ENCODE peak calls at places on chromosomes 12 and 14, in ten cellular contexts. H is cardiac fibroblast, Y is kidney, E is upper lobe of right lung, U is adrenal gland, D is tibial artery, P is AG04449, A is AG09309, G is progenitor cell of endocrine pancreas, Z is lower leg skin. O is an unnamed sample.

GRCh38 chr12:38502016-38502415 is 185.4 kb downstream of the ALG10B start:
- DNase-seq in P (no peak), Y (no peak), H (no peak), D (no peak), G (no peak), A (no peak), E (no peak), U (no peak), Z (no peak), O (no peak)

GRCh38 chr12:100266163-100266801 is 597 bp downstream of the DEPDC4 start:
- DNase-seq in A (no peak), U (no peak), P (no peak), E (no peak), Z (no peak), Y (no peak), G (no peak), D (no peak), H (no peak), O (no peak)

GRCh38 chr12:226401-226800 is 12.4 kb upstream of the SLC6A12 start:
- DNase-seq in Z (peak; percentile 74), U (no peak), G (no peak), Y (no peak), A (no peak), H (no peak), E (peak; percentile 54), D (no peak), P (no peak), O (no peak)

GRCh38 chr12:132814232-132814631 is 14.4 kb downstream of the GOLGA3 start:
- DNase-seq in P (no peak), A (no peak), Z (no peak), D (no peak), Y (no peak), H (no peak), G (no peak), E (no peak), U (no peak), O (no peak)

GRCh38 chr12:91058821-91059220 is 997 bp upstream of the KERA start:
- DNase-seq in G (no peak), P (no peak), U (no peak), E (no peak), D (no peak), Y (no peak), Z (no peak), H (no peak), A (no peak), O (no peak)

GRCh38 chr14:103070971-103071542 is 13.0 kb upstream of the LBHD2 start:
- DNase-seq in H (no peak), Y (peak; percentile 86), G (no peak), E (peak; percentile 86), P (no peak), Z (no peak), A (no peak), D (no peak), U (no peak), O (no peak)

GRCh38 chr14:99479160-99479902 is 1.3 kb downstream of the SETD3 start:
- DNase-seq in D (no peak), H (peak; percentile 16), E (no peak), P (no peak), G (no peak), A (no peak), Z (no peak), U (peak; percentile 26), Y (no peak), O (no peak)

GRCh38 chr12:108482717-108483212 is 32.3 kb upstream of the FICD start:
- DNase-seq in A (peak; percentile 8), Z (no peak), G (no peak), P (no peak), U (no peak), E (no peak), H (no peak), Y (no peak), D (no peak), O (no peak)

GRCh38 chr12:79690156-79690605 is 583 bp downstream of the PAWR start:
- DNase-seq in A (no peak), G (no peak), U (peak; percentile 33), Z (no peak), P (no peak), D (peak; percentile 31), Y (peak; percentile 85), E (no peak), H (no peak), O (no peak)

GRCh38 chr14:76701436-76701835 is 59.8 kb upstream of the VASH1 start:
- DNase-seq in P (no peak), U (no peak), A (no peak), Y (no peak), G (no peak), D (no peak), Z (peak; percentile 20), H (no peak), E (no peak), O (peak; percentile 78)

GRCh38 chr14:99653618-99654017 is 8.7 kb downstream of the HHIPL1 start:
- DNase-seq in A (no peak), Y (no peak), H (no peak), G (no peak), U (no peak), E (no peak), D (no peak), Z (no peak), P (no peak), O (no peak)

DNA sequence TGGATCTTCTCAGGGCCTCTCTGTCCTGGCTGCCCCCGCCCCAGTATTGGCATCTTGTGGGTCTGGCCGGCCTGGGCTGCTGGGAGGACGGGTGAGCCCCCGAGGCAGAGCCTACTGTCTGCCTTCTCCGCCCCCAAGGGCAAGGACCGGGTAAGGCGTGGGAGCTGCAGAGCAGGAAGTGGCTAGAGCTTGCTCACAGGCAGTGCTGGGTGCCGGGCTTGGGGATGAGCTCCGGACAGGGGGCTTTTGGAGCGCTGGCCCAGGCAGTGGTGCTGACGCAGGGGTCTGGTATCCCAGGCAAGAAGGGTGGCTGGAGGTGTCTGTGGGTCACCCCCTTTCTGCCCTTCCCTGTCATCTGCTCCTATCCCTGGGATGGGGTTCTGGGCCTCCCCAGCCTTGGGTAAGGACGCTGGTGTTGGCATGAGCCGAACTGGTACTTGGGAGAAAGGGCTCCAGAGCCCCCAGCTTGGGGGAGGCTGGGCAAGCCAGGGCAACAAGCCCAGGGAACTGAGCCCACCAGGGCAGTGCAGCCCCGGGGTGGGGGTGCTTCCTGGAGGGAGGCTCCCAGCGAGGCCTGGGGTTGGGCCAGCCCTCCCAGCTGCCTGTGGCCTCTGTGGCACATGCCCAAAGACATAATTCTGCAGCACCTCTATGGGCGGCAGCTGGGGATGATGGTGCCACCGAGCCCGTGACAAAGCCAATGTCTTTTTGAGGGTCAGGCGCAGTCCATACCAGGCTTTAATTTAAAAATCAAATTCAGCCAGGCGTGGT is 126.3 kb downstream of the KIF26A start:
- DNase-seq in H (no peak), P (no peak), E (peak; percentile 43), G (no peak), D (no peak), Z (peak; percentile 81), U (no peak), Y (peak; percentile 69), A (no peak), O (no peak)
- TF ChIP-seq CTCF in H (no peak), P (no peak), E (no peak), G (no peak), D (no peak), Z (no peak), U (no peak), Y (no peak), A (no peak), O (no peak)

GRCh38 chr12:109932878-109933503 is 32.9 kb downstream of the TCHP start:
- DNase-seq in G (no peak), Z (no peak), U (peak; percentile 29), H (peak; percentile 46), A (no peak), P (no peak), D (no peak), Y (peak; percentile 90), E (no peak), O (no peak)

GRCh38 chr12:109931143-109931542 is 31.1 kb downstream of the TCHP start:
- DNase-seq in U (no peak), D (no peak), G (no peak), P (no peak), Z (no peak), H (no peak), Y (no peak), A (no peak), E (no peak), O (no peak)

GRCh38 chr12:109937371-109937770 is 37.3 kb downstream of the TCHP start:
- DNase-seq in Z (no peak), D (no peak), P (no peak), E (no peak), Y (no peak), A (no peak), G (no peak), H (no peak), U (no peak), O (no peak)

GRCh38 chr12:109930028-109930800 is 30.1 kb downstream of the TCHP start:
- DNase-seq in D (no peak), A (no peak), Z (no peak), G (no peak), H (no peak), P (no peak), U (no peak), Y (no peak), E (no peak), O (no peak)

GRCh38 chr12:109934026-109934425 is 34.0 kb downstream of the TCHP start:
- DNase-seq in P (no peak), G (no peak), D (no peak), Y (no peak), U (no peak), A (no peak), H (peak; percentile 29), E (no peak), Z (no peak), O (no peak)
- TF ChIP-seq CTCF in P (peak; percentile 64), G (peak; percentile 37), D (no peak), Y (peak; percentile 31), U (no peak), A (peak; percentile 55), H (peak; percentile 46), E (peak; percentile 22), Z (no peak), O (no peak)

DNA sequence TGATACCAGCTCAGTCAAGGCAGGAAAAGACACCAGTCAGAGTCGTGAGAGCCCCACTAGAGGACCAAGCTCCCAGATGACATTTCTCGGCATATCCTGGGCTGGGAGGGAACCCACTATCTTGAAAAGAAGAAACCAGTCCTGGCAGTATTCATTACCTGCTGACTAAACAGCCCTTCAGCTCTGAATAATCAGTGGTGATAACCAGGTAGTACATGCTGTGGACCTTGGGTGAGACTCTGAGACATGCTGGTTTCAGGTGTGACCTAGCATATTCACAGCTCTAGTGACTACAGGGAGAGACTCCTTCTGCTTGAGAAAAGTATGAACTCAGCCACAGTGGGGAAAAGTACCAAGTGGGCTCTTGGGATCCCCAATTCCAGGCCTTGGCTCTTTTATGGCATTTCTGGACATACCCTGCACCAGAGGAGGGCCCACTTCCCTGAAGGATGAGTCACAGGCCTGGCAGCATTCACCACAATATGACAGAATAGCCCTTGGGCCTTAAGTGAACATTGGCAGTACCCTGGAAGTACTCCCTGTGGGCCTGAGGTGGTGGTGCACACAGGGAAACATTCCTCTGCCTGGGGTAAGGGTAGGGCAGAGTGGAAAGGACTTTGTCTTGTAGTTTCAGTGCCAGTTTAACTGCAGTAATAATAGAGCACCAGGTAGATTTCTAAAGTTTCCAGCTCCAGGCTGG is 82.6 kb upstream of the SLC38A4 start:
- DNase-seq in U (no peak), D (no peak), P (no peak), H (peak; percentile 42), Z (no peak), A (no peak), G (no peak), Y (no peak), E (no peak), O (no peak)
- TF ChIP-seq CTCF in U (no peak), D (no peak), P (no peak), H (no peak), Z (no peak), A (no peak), G (no peak), Y (no peak), E (no peak), O (no peak)

GRCh38 chr14:55843718-55844403 is 263.9 kb downstream of the KTN1 start:
- DNase-seq in H (peak; percentile 21), Z (no peak), A (no peak), U (no peak), G (no peak), D (no peak), E (no peak), P (no peak), Y (no peak), O (no peak)
- TF ChIP-seq CTCF in H (no peak), Z (no peak), A (peak; percentile 19), U (peak; percentile 35), G (no peak), D (no peak), E (peak; percentile 26), P (no peak), Y (no peak), O (peak; percentile 11)

O was measured in esophagus muscularis mucosa.